ENCODE peak calls at places on chromosomes 3 and 15, in five cellular contexts. P is GM12878, L is neuronal stem cell, M is colonic mucosa, J is GM23248. H is an unnamed sample.

GRCh38 chr3:42371776-42372175 is 38.6 kb downstream of the LYZL4 start:
- DNase-seq in P (no peak), M (no peak), J (no peak), L (no peak), H (no peak)

GRCh38 chr3:24119321-24119751 is 174.2 kb downstream of the NR1D2 start:
- DNase-seq in J (peak), L (no peak), P (no peak), M (no peak), H (no peak)

GRCh38 chr3:24683090-24683489 is 188.4 kb upstream of the THRB start:
- DNase-seq in J (peak), L (no peak), P (no peak), M (no peak), H (no peak)

GRCh38 chr3:141783632-141784031 is 20.4 kb downstream of the GRK7 start:
- DNase-seq in M (no peak), J (no peak), P (no peak), L (no peak), H (no peak)

GRCh38 chr3:98326945-98327344 is 26.7 kb upstream of the OR5K4 start:
- DNase-seq in J (no peak), P (peak), M (no peak), L (no peak), H (no peak)

GRCh38 chr3:122563717-122564025 is 429 bp downstream of the PARP9 start:
- DNase-seq in P (no peak), J (peak), L (no peak), M (peak), H (no peak)

GRCh38 chr15:90916461-90916860 is 13.4 kb downstream of the MAN2A2 start:
- DNase-seq in P (no peak), L (no peak), M (no peak), J (no peak), H (no peak)

GRCh38 chr3:123723527-123724168 is 138.8 kb upstream of the HACD2 start:
- DNase-seq in M (peak), L (peak), J (peak), P (peak), H (peak)

GRCh38 chr3:195448205-195448875 is 5.5 kb upstream of the ACAP2 start:
- DNase-seq in P (no peak), L (no peak), M (no peak), J (no peak), H (no peak)

GRCh38 chr3:111684640-111685039 is 89.5 kb upstream of the ZBED2 start:
- DNase-seq in M (no peak), P (no peak), J (no peak), L (no peak), H (no peak)

GRCh38 chr3:21599890-21600289 is 151.1 kb downstream of the ZNF385D start:
- DNase-seq in J (no peak), L (no peak), M (no peak), P (no peak), H (no peak)

GRCh38 chr15:71138473-71138872 is 23.2 kb downstream of the THSD4 start:
- DNase-seq in L (no peak), M (no peak), P (no peak), J (no peak), H (no peak)

GRCh38 chr3:36815375-36815774 is 51.0 kb upstream of the DCLK3 start:
- DNase-seq in L (no peak), M (no peak), J (no peak), P (no peak), H (no peak)
- H3K9ac ChIP-seq in L (no peak), M (no peak), J (no peak), P (no peak), H (no peak)

DNA sequence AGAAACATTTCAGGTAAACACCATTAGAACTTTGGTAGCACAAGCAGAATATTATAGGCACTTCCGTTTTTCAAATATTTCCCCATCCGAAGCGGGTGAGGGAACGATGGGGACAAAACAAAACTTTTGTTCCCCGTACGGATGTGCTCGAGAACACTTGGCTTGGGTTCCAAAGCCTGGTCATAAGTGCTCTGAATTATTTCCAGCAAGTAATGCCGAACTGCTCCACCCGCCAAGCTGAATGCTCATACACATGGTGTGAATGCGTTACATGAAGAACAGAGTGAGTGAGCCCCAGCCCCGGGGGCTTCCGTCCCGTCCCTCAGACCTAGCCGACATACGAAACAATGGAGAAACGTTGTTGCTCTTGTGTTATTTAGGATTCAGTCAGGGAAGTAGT is 438.1 kb upstream of the ARRDC4 start:
- DNase-seq in M (no peak), P (no peak), L (no peak), J (no peak), H (no peak)
- H3K4me3 ChIP-seq in M (no peak), P (no peak), L (no peak), J (no peak), H (no peak)

DNA sequence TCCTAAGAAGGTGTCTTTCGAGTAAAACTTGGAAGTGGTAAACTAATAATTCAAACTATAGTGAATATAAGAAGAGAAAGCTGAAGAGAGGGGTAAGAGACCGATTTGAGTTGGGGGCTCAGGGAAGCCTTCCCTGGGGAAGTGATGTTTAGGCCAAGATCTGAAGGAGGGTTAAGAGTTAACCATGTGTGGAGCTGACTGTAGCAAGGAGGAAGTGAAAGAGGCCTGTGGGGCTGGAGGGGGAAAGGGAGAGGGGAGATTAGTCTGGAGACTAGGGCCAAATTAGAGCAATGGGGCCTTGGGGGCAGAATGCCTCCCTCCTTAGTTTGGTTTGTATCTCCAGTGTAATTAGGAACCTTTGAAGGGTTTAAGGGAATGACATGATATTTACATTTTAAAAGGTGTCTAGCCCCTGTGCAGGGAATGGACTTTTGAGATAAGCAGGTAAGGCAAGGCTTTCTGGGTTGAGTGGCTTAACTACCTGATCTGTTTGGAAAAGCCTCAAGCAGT is 2.2 kb downstream of the ZNF592 start:
- DNase-seq in M (no peak), L (no peak), P (no peak), J (no peak), H (peak)
- H3K9ac ChIP-seq in M (peak), L (no peak), P (peak), J (peak), H (no peak)

GRCh38 chr3:12895391-12896205 is 54.2 kb upstream of the RPL32 start:
- DNase-seq in M (no peak), P (no peak), J (peak), L (no peak), H (no peak)
- H3K4me3 ChIP-seq in M (no peak), P (no peak), J (no peak), L (no peak), H (no peak)